ENCODE peak calls at places on chromosomes 16 and 17, in six cellular contexts. S is HEK293T; T is effector CD4-positive, alpha-beta T cell; D is NCI-H446 treated with DMSO at 0.1 percent for 48 hours; C is HCT116; E is neuronal stem cell. G is an unnamed sample.

GRCh38 chr16:56415849-56416248 is 9.5 kb downstream of the AMFR start:
- DNase-seq in S (no peak), T (no peak), D (no peak), C (no peak), E (no peak), G (no peak)

GRCh38 chr16:149024-149675 is 3.3 kb upstream of the HBZ start:
- DNase-seq in S (no peak), T (no peak), D (no peak), C (no peak), E (no peak), G (no peak)

GRCh38 chr17:40345161-40346034 is 19.1 kb downstream of the GJD3 start:
- DNase-seq in S (no peak), T (no peak), D (no peak), C (no peak), E (peak), G (peak)

GRCh38 chr16:47905771-47906170 is 250.0 kb downstream of the ABCC12 start:
- DNase-seq in S (no peak), T (no peak), D (no peak), C (no peak), E (no peak), G (no peak)

GRCh38 chr16:50300942-50301625 is 34.7 kb downstream of the ADCY7 start:
- DNase-seq in S (no peak), T (no peak), D (no peak), C (no peak), E (no peak), G (no peak)

GRCh38 chr17:68516732-68517131 is 4.5 kb downstream of the PRKAR1A start:
- DNase-seq in S (no peak), T (no peak), D (no peak), C (no peak), E (no peak), G (no peak)

GRCh38 chr17:63647065-63647725 is 25.0 kb downstream of the MAP3K3 start:
- DNase-seq in S (no peak), T (no peak), D (no peak), C (no peak), E (no peak), G (no peak)

GRCh38 chr17:57881783-57882291 is 32.0 kb upstream of the MRPS23 start:
- DNase-seq in S (no peak), T (no peak), D (no peak), C (no peak), E (no peak), G (no peak)

GRCh38 chr17:39210093-39210434 is 10.0 kb downstream of the RPL19 start:
- DNase-seq in S (no peak), T (no peak), D (no peak), C (no peak), E (no peak), G (no peak)

GRCh38 chr16:81612351-81613170 is 166.5 kb upstream of the PLCG2 start:
- DNase-seq in S (no peak), T (no peak), D (no peak), C (no peak), E (no peak), G (no peak)

GRCh38 chr17:45334231-45334630 is 17.4 kb upstream of the MAP3K14 start:
- DNase-seq in S (no peak), T (no peak), D (no peak), C (no peak), E (no peak), G (no peak)

GRCh38 chr16:78684655-78685400 is 585.4 kb downstream of the WWOX start:
- DNase-seq in S (peak), T (no peak), D (no peak), C (no peak), E (no peak), G (no peak)

GRCh38 chr16:7493133-7493532 is 160.5 kb downstream of the RBFOX1 start:
- DNase-seq in S (no peak), T (no peak), D (no peak), C (no peak), E (no peak), G (no peak)

GRCh38 chr17:79001190-79002020 is 8.2 kb downstream of the CANT1 start:
- DNase-seq in S (no peak), T (no peak), D (no peak), C (no peak), E (no peak), G (no peak)

GRCh38 chr16:66365588-66365987 is 903 bp upstream of the CDH5 start:
- DNase-seq in S (no peak), T (no peak), D (peak), C (no peak), E (no peak), G (no peak)

GRCh38 chr17:72183194-72183685 is 62.4 kb downstream of the SOX9 start:
- DNase-seq in S (no peak), T (no peak), D (no peak), C (no peak), E (no peak), G (no peak)

GRCh38 chr16:29821663-29822115 is 1.4 kb downstream of the MVP start:
- DNase-seq in S (no peak), T (no peak), D (no peak), C (peak), E (no peak), G (no peak)

GRCh38 chr17:57407287-57408063 is 151.2 kb downstream of the MSI2 start:
- DNase-seq in S (no peak), T (no peak), D (no peak), C (no peak), E (no peak), G (no peak)

GRCh38 chr17:57466042-57466471 is 209.7 kb downstream of the MSI2 start:
- DNase-seq in S (no peak), T (no peak), D (no peak), C (no peak), E (no peak), G (no peak)

GRCh38 chr17:2107506-2107905 is 52.6 kb downstream of the HIC1 start:
- DNase-seq in S (no peak), T (no peak), D (peak), C (no peak), E (no peak), G (no peak)

GRCh38 chr16:9027070-9027799 is 63.5 kb upstream of the USP7 start:
- DNase-seq in S (no peak), T (no peak), D (no peak), C (no peak), E (no peak), G (peak)

GRCh38 chr16:8505327-8505991 is 84.9 kb downstream of the TMEM114 start:
- DNase-seq in S (no peak), T (no peak), D (no peak), C (no peak), E (no peak), G (no peak)